ENCODE peak calls at places on chromosomes 13 and 19, in four cellular contexts. J is IMR-90, T is H1, U is H9. I is an unnamed sample.

GRCh38 chr13:26495749-26496148 is 61.7 kb upstream of the WASF3 start:
- DNase-seq in J (no peak), T (no peak), U (no peak), I (no peak)

GRCh38 chr13:113647351-113648217 is 10.4 kb downstream of the ATP4B start:
- DNase-seq in U (no peak), J (no peak), T (no peak), I (no peak)

GRCh38 chr13:105035092-105035491 is 1500.4 kb downstream of the EFNB2 start:
- DNase-seq in J (no peak), T (no peak), U (no peak), I (no peak)

GRCh38 chr19:18194554-18195238 is 1.7 kb downstream of the MPV17L2 start:
- DNase-seq in J (peak; percentile 34), U (peak; percentile 77), T (no peak), I (peak; percentile 61)

GRCh38 chr19:44927746-44928145 is 13.3 kb downstream of the APOC1 start:
- DNase-seq in J (peak; percentile 59), T (no peak), U (no peak), I (no peak)

GRCh38 chr13:64810701-64811258 is 2419.4 kb downstream of the PCDH9 start:
- DNase-seq in T (no peak), U (no peak), J (peak; percentile 29), I (no peak)

GRCh38 chr19:17797397-17798201 is 2.7 kb downstream of the B3GNT3 start:
- DNase-seq in T (no peak), J (no peak), U (no peak), I (no peak)

GRCh38 chr13:98509271-98510155 is 67.4 kb downstream of the STK24 start:
- DNase-seq in T (no peak), J (peak; percentile 92), U (no peak), I (peak; percentile 59)

GRCh38 chr19:56956503-56957226 is 116.1 kb upstream of the PEG3 start:
- DNase-seq in U (no peak), T (no peak), J (no peak), I (no peak)

GRCh38 chr13:110920038-110920437 is 5.2 kb upstream of the ANKRD10 start:
- DNase-seq in U (no peak), J (no peak), T (no peak), I (no peak)

GRCh38 chr13:35838356-35838755 is 292.8 kb downstream of the DCLK1 start:
- DNase-seq in T (no peak), U (no peak), J (peak; percentile 85), I (no peak)

GRCh38 chr13:53200498-53201453 is 172.2 kb downstream of the OLFM4 start:
- DNase-seq in U (peak; percentile 89), J (peak; percentile 1), T (peak; percentile 62), I (peak; percentile 86)

GRCh38 chr13:30308548-30308947 is 1.2 kb upstream of the KATNAL1 start:
- DNase-seq in J (peak; percentile 41), U (no peak), T (no peak), I (peak; percentile 31)

GRCh38 chr19:43315851-43316250 is 37.6 kb upstream of the CD177 start:
- DNase-seq in U (peak; percentile 77), T (no peak), J (no peak), I (no peak)

GRCh38 chr19:19900124-19900523 is 622 bp upstream of the ZNF93 start:
- DNase-seq in U (no peak), J (peak; percentile 75), T (no peak), I (peak; percentile 81)

GRCh38 chr13:36571444-36571843 is 102.4 kb upstream of the SERTM1 start:
- DNase-seq in J (no peak), U (no peak), T (no peak), I (no peak)

GRCh38 chr13:100735494-100735893 is 60.9 kb upstream of the TMTC4 start:
- DNase-seq in J (no peak), T (no peak), U (no peak), I (no peak)

GRCh38 chr13:89749888-89750287 is 1597.6 kb upstream of the MIR17HG start:
- DNase-seq in T (no peak), J (no peak), U (no peak), I (no peak)

DNA sequence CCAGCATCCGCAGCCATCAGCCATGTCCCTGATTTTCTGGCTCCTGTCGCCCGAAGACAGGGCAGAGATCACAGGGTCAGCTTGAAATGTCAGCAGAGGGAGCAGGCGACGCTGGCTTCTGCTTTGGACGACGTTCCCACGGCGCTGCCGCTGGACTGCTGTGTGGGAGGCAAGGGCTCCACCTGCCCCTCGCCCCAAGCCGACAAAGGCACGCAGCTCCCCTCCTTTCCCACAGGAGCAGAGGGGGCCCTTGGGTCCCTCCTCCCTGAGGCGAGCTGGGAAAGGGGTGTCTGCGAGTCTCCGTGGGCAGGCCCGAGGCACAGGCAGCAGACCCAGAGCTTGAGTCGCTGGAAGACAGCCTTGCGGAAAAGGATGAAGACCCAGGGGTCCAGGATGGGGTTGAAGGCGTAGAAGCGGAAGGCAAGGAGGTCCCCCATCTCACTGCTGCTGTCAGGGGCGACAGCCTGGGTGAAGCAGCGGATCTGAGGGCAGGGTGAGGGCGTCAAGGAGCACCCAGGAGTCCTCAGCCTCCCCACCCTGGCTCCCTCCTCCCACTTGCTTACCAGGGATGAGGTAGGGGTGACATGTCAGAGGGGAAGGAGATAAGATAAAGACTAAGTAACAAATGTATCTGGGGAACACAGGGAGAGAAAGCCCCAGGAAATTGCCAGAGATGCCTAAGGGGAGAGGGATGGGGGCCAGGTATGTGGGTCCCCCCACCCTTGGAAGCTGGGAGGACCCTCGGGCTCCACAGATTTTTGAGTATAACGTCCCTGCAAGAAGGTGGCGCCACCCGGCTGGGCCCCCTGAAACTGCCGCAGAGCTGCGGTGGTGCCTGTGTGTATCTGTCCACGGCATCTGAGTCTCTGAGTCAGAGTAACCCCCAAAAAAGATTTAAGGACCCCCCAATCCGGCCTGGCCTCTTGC is 3.4 kb downstream of the PTGIR start:
- DNase-seq in T (no peak), J (peak; percentile 11), U (no peak), I (no peak)
- H3K4me2 ChIP-seq in T (peak overlapping the region; percentile 6), J (peak overlapping the region; percentile 62), U (no peak overlapping the region), I (no peak overlapping the region)

GRCh38 chr19:12815088-12815487 is 8.7 kb downstream of the RNASEH2A start:
- DNase-seq in U (no peak), J (no peak), T (no peak), I (no peak)
- H3K56ac ChIP-seq in U (no peak overlapping the region), J (no peak overlapping the region), T (no peak overlapping the region), I (no peak overlapping the region)

DNA sequence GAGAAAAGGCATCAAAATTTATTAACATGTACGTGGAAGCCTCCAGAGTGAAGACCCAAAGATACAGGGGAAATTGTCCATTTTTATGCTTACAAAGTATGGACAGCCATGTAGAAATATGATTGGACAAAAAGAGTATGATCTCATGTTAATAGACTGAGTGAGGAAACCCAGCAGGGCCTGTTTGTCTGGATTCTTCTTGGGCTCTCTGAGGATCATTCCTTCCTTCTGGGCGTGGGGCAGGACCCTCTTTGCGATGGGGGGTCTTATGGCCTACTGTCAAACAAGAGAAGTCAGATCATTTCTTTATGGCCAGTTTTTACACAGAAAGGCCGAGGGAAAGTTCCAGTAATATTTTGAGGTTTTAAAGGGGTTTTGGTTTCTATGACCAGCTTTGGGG is 110.8 kb downstream of the ESD start:
- DNase-seq in U (no peak), T (no peak), J (no peak), I (peak; percentile 50)
- H3K4me2 ChIP-seq in U (no peak overlapping the region), T (no peak overlapping the region), J (no peak overlapping the region), I (no peak overlapping the region)

GRCh38 chr13:79988573-79988972 is 352.4 kb downstream of the SPRY2 start:
- DNase-seq in U (no peak), J (peak; percentile 83), T (no peak), I (no peak)

GRCh38 chr13:79989251-79989661 is 351.7 kb downstream of the SPRY2 start:
- DNase-seq in J (peak; percentile 56), U (no peak), T (no peak), I (peak; percentile 61)

GRCh38 chr13:79992111-79992510 is 348.8 kb downstream of the SPRY2 start:
- DNase-seq in T (no peak), U (no peak), J (no peak), I (no peak)

GRCh38 chr13:79987761-79988160 is 353.2 kb downstream of the SPRY2 start:
- DNase-seq in T (no peak), U (no peak), J (no peak), I (no peak)

DNA sequence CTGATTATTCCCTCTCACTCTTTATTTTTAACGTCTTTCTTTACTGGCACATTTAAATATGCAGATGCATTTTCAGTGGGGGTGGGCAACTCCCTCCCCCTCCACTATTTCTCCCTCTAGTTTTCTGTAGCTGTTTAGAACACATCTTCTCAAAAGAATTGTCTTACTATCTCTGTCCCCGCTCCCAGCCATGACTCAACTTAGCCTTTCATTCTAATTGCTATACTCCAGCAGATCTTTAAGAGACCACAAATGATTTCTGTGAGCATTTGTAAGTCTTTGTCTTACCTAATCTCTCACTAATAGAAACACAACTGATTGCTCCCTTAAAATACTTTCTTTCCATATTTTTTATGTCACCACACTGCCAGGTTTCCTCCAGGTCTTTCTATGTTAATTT is 350.9 kb downstream of the SPRY2 start:
- DNase-seq in T (no peak), J (peak; percentile 35), U (no peak), I (no peak)
- H3K56ac ChIP-seq in T (no peak overlapping the region), J (peak overlapping the region; percentile 0), U (no peak overlapping the region), I (no peak overlapping the region)

GRCh38 chr19:15196683-15197005 is 4.2 kb downstream of the NOTCH3 start:
- DNase-seq in T (no peak), J (no peak), U (no peak), I (no peak)
- H3K4me2 ChIP-seq in T (peak overlapping the region; percentile 77), J (no peak overlapping the region), U (peak overlapping the region; percentile 48), I (no peak overlapping the region)

DNA sequence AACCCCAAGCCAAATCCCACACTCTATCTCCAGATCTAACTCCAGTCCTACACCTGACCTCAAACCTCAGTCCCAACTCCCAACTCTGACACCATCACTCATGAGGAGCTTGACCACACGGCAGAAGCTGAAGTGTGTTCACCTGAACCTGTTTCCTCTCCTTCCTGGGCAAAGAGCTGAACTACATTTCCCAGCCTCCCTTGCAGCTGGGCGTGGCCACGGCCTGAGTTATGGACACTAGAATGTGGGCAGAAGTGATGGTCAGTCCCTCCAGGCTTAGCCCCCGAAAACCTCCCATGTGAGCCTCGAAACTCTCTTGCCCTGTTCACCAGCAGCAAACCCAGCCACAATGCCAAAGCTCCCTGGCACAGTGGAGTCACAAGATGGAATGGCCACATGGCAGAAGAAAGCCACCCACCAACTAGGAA is 19.5 kb upstream of the MEIS3 start:
- DNase-seq in J (no peak), U (peak; percentile 65), T (no peak), I (no peak)
- H3K56ac ChIP-seq in J (no peak overlapping the region), U (no peak overlapping the region), T (no peak overlapping the region), I (no peak overlapping the region)

GRCh38 chr13:86692291-86692690 is 893.1 kb upstream of the SLITRK6 start:
- DNase-seq in T (no peak), J (no peak), U (no peak), I (no peak)
- H3K4me2 ChIP-seq in T (no peak overlapping the region), J (no peak overlapping the region), U (no peak overlapping the region), I (no peak overlapping the region)

DNA sequence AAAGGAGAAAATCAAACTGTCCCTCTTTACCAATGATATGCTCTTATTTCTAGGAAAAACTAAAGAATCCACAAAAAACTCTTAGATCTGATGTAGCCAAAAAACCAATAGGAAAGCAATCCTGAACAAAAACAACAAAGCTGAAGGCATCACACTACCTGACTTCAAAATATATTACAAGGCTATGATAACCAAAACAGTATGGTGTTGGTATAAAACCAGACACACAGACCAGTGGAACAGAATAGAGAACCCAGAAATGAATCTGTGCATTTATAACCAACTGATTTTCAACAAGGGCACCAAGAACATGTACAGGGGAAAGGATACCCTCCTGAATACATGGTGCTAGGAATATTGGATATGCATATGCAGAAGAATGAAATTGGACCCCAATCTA is 9.7 kb upstream of the ZNF546 start:
- DNase-seq in T (no peak), U (no peak), J (no peak), I (no peak)
- H3K56ac ChIP-seq in T (no peak overlapping the region), U (no peak overlapping the region), J (no peak overlapping the region), I (no peak overlapping the region)

GRCh38 chr13:51175001-51175400 is 47.2 kb upstream of the FAM124A start:
- DNase-seq in U (no peak), J (no peak), T (no peak), I (peak; percentile 61)
- H3K4me2 ChIP-seq in U (peak overlapping the region; percentile 2), J (no peak overlapping the region), T (peak overlapping the region; percentile 59), I (peak overlapping the region; percentile 1)

GRCh38 chr19:15445227-15445605 is 4.5 kb downstream of the WIZ start:
- DNase-seq in J (no peak), U (no peak), T (no peak), I (no peak)
- H3K56ac ChIP-seq in J (no peak overlapping the region), U (no peak overlapping the region), T (no peak overlapping the region), I (no peak overlapping the region)